ENCODE peak calls at places on chromosomes 3 and 15, in five cellular contexts. A is fibroblast of lung, V is neural progenitor cell, Z is neuronal stem cell, C is lower lobe of right lung. R is an unnamed sample.

GRCh38 chr3:142270407-142270806 is 45.0 kb upstream of the GK5 start:
- DNase-seq in A (no peak), V (no peak), Z (no peak), C (no peak), R (no peak)

GRCh38 chr3:21435871-21436270 is 315.1 kb downstream of the ZNF385D start:
- DNase-seq in A (peak), V (no peak), Z (no peak), C (no peak), R (no peak)

GRCh38 chr3:173584093-173584833 is 186.7 kb downstream of the NLGN1 start:
- DNase-seq in A (peak), V (peak), Z (peak), C (no peak), R (no peak)

GRCh38 chr3:142726017-142726416 is 2.2 kb downstream of the TRPC1 start:
- DNase-seq in A (no peak), V (no peak), Z (no peak), C (no peak), R (no peak)

GRCh38 chr15:76337739-76338554 is 1.4 kb downstream of the ISL2 start:
- DNase-seq in A (no peak), V (peak), Z (peak), C (peak), R (no peak)

GRCh38 chr3:139555249-139555648 is 15.7 kb upstream of the RBP1 start:
- DNase-seq in A (peak), V (no peak), Z (no peak), C (no peak), R (no peak)

GRCh38 chr15:56244237-56244810 is 645 bp upstream of the RFX7 start:
- DNase-seq in A (peak), V (peak), Z (peak), C (peak), R (peak)

GRCh38 chr3:138241061-138241460 is 54.0 kb downstream of the ARMC8 start:
- DNase-seq in A (peak), V (no peak), Z (no peak), C (no peak), R (no peak)

GRCh38 chr15:98689431-98689861 is 41.1 kb downstream of the IGF1R start:
- DNase-seq in A (peak), V (no peak), Z (no peak), C (no peak), R (no peak)

GRCh38 chr3:194382196-194382891 is 12.8 kb upstream of the LRRC15 start:
- DNase-seq in A (no peak), V (peak), Z (no peak), C (no peak), R (no peak)

GRCh38 chr3:52682016-52682415 is 3.7 kb downstream of the PBRM1 start:
- DNase-seq in A (peak), V (peak), Z (no peak), C (no peak), R (no peak)

GRCh38 chr3:179671309-179671708 is 18.5 kb downstream of the USP13 start:
- DNase-seq in A (no peak), V (no peak), Z (no peak), C (no peak), R (no peak)

GRCh38 chr3:5188419-5189405 is 1.2 kb downstream of the EDEM1 start:
- DNase-seq in A (peak), V (peak), Z (peak), C (peak), R (peak)

GRCh38 chr3:122520861-122521260 is 6.1 kb upstream of the KPNA1 start:
- DNase-seq in A (no peak), V (no peak), Z (no peak), C (no peak), R (no peak)

GRCh38 chr15:74631935-74632560 is 16.4 kb downstream of the CLK3 start:
- DNase-seq in A (peak), V (peak), Z (peak), C (no peak), R (peak)

GRCh38 chr3:57224856-57225255 is 2.7 kb upstream of the APPL1 start:
- DNase-seq in A (peak), V (no peak), Z (no peak), C (no peak), R (no peak)

GRCh38 chr3:57228734-57229505 is 1.4 kb downstream of the APPL1 start:
- DNase-seq in A (peak), V (no peak), Z (no peak), C (no peak), R (no peak)

GRCh38 chr3:57227204-57227929 is at the start of gene APPL1:
- DNase-seq in A (peak), V (peak), Z (peak), C (peak), R (peak)

GRCh38 chr3:57227930-57228733 is 603 bp downstream of the APPL1 start:
- DNase-seq in A (peak), V (peak), Z (peak), C (peak), R (peak)

DNA sequence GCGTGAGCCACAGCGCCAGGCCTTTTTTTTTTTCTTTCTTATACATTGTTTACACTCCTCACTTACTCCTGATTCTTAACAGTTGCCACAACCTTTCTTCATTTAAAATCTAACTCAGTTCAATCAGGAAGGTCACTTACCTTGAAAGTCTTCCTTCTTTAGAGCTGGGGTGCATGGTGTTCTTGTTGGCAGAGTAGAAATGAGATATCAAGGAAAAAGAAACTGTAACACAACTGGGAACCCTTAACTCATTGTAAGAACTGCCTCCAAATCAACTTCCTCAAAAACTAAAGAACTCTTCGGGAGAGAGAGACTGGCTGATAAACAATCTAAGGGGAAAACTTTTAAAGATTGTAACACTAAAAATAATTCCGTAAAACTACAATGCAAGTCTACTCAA is 1.4 kb upstream of the APPL1 start:
- DNase-seq in A (no peak), V (no peak), Z (no peak), C (no peak), R (no peak)
- H3K27ac ChIP-seq in A (no peak), V (no peak), Z (no peak), C (no peak), R (no peak)

GRCh38 chr15:37101634-37102314 is 1.4 kb upstream of the MEIS2 start:
- DNase-seq in A (peak), V (peak), Z (peak), C (peak), R (no peak)
- H3K27ac ChIP-seq in A (peak), V (peak), Z (peak), C (peak), R (no peak)

DNA sequence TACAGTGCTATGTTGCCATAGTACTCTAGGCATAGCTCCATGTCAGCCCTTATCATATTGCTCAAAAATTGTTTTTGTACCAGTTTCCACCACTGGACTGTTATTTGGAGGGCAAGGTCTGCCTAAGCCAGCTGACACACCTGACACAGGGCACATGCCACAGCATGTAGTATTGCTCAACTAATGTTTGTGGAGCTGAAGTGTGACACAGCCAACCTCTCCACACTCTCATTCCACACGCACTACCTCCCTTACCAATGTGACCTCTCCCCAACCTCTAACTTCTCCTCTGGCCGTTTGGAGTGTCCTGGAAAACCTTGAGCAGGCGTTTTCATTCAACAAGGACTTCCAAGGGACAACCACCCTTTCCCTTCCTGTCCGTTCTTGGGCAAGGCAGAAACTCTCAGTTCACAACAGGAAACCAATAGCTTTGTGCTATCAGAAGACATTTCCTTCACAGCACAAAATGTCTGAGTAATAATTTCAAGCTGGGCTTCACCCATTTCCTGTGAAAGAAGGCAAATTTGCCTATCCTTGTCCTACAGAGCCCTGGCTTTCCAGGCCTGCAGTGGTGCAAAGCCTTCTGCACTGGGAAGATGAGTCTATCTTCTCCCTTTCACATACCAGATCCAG is 38.4 kb downstream of the TLNRD1 start:
- DNase-seq in A (no peak), V (no peak), Z (no peak), C (no peak), R (no peak)
- H3K27ac ChIP-seq in A (no peak), V (no peak), Z (no peak), C (peak), R (no peak)

DNA sequence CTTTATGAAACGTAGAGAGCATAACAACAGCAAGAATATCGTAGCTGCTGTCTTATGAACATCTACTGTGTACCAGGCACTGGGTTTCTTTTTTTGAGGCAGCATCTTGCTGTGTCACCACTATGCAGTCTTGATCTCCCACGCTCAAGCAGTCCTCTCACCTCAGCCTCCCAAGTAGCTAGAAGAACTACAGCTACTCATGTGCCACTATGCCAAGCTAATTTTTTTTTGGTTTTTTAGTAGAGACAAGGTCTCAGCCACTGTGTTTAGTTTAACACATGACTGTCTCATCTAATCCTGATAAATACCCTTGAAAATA is 129.9 kb downstream of the VGLL4 start:
- DNase-seq in A (peak), V (no peak), Z (no peak), C (no peak), R (no peak)
- H3K27ac ChIP-seq in A (peak), V (no peak), Z (no peak), C (peak), R (no peak)

GRCh38 chr3:134852893-134853351 is 57.9 kb downstream of the EPHB1 start:
- DNase-seq in A (no peak), V (no peak), Z (no peak), C (no peak), R (no peak)
- H3K27ac ChIP-seq in A (no peak), V (no peak), Z (no peak), C (no peak), R (no peak)

DNA sequence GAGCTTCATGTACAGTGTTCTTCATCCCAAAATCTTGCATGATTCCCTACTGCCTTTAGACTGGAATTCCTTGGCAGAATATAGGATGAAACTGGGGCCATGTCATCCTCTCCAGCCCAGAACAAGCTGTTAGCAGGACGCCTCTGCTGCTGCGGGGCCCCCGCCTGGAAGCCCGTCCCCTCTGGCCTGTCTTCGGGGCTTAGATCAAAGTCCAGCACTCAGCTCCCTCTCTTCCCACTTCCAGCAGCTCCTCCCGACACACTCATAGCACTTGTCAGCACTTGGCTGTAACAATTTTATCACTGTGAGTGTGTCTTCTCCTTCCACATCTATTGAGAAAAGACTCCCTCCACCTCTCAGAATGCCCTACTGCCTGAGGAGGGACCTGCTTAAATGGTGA is 111.9 kb upstream of the HACD2 start:
- DNase-seq in A (no peak), V (no peak), Z (no peak), C (no peak), R (no peak)
- H3K27ac ChIP-seq in A (no peak), V (no peak), Z (no peak), C (peak), R (no peak)

DNA sequence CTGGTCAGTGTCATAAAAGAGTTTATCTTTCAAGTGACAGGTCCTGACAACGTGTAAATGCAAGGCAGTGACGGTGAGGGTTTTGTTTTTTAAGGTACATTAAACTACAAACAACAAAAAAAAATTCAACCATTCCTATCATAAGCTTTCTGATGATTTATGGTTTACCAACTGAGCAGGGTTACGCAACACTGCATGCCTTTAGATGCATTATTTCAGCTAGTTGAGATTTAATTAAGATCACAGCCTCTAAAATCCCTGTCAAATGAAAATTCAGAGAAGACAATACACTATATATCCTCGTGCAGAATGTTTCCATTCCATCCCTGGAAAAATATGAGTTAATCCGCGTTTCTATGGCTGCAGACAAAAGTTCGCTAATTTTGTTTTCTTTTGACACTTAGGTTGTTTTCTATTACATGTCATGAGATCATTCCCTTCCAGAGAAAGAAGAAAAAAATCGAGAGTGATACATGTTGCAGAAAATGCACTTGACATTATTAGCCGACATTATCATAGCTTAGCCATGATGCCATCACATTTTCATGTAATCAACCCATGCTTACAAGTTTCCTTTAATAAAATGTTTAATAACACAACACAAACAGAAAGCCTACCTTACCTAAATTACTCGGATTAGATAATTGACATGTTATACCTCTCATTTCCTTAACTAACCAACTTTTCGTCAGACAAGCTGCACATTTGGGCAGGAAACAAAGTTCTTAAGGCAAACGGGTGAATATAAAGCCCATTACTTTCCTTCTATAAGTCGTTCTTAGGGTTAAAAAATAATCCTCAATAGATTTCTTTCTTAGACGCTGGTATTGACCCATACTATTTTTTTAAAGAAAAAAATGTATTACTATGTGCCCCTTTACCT is 521.2 kb downstream of the FOXP1 start:
- DNase-seq in A (peak), V (no peak), Z (no peak), C (no peak), R (no peak)
- H3K27ac ChIP-seq in A (peak), V (no peak), Z (no peak), C (peak), R (peak)